ENCODE peak calls at places on chromosome X, in five cellular contexts. J, Z, V, P and T are unnamed samples.
A peak's percentile ranks its signal among the peaks of the same experiment; 100 is the strongest.

GRCh38 chrX:134599173-134599914 is 58.9 kb downstream of the PLAC1 start:
- DNase-seq in J (no peak), Z (no peak), V (no peak), P (no peak), T (peak; percentile 31)

GRCh38 chrX:135256923-135257322 is 5.1 kb downstream of the ETDA start:
- DNase-seq in J (no peak), Z (no peak), V (no peak), P (no peak), T (no peak)

GRCh38 chrX:56794404-56794803 is 65.4 kb downstream of the NBDY start:
- DNase-seq in J (no peak), Z (no peak), V (no peak), P (no peak), T (no peak)

GRCh38 chrX:136176399-136176825 is 29.1 kb downstream of the FHL1 start:
- DNase-seq in J (no peak), Z (no peak), V (no peak), P (no peak), T (peak; percentile 79)

GRCh38 chrX:17553451-17553850 is 178.5 kb downstream of the NHS start:
- DNase-seq in J (no peak), Z (no peak), V (no peak), P (no peak), T (peak; percentile 90)

GRCh38 chrX:44042731-44043130 is 69.5 kb upstream of the NDP start:
- DNase-seq in J (no peak), Z (no peak), V (no peak), P (no peak), T (no peak)

GRCh38 chrX:150313514-150313913 is 49.6 kb upstream of the MAMLD1 start:
- DNase-seq in J (no peak), Z (no peak), V (no peak), P (no peak), T (no peak)

GRCh38 chrX:55521687-55522086 is 32.0 kb upstream of the USP51 start:
- DNase-seq in J (no peak), Z (no peak), V (no peak), P (no peak), T (no peak)

GRCh38 chrX:50615570-50616158 is 145.0 kb upstream of the DGKK start:
- DNase-seq in J (no peak), Z (no peak), V (no peak), P (no peak), T (no peak)

GRCh38 chrX:74925210-74926088 is at the start of gene NEXMIF:
- DNase-seq in J (peak; percentile 45), Z (peak; percentile 46), V (peak; percentile 45), P (peak; percentile 45), T (no peak)

GRCh38 chrX:34371740-34372139 is 239.6 kb upstream of the FAM47A start:
- DNase-seq in J (no peak), Z (no peak), V (no peak), P (no peak), T (peak; percentile 47)

GRCh38 chrX:136147320-136147901 is at the start of gene FHL1:
- DNase-seq in J (peak; percentile 67), Z (peak; percentile 68), V (peak; percentile 18), P (peak; percentile 39), T (peak; percentile 17)

GRCh38 chrX:144586756-144587155 is 660.5 kb upstream of the SPANXN1 start:
- DNase-seq in J (no peak), Z (no peak), V (no peak), P (no peak), T (peak; percentile 96)

GRCh38 chrX:148984238-148984637 is 483.8 kb downstream of the AFF2 start:
- DNase-seq in J (no peak), Z (no peak), V (no peak), P (no peak), T (no peak)

GRCh38 chrX:145823132-145823531 is 5.5 kb downstream of the SLITRK2 start:
- DNase-seq in J (no peak), Z (no peak), V (no peak), P (no peak), T (no peak)

GRCh38 chrX:110265624-110266023 is 52.3 kb downstream of the AMMECR1 start:
- DNase-seq in J (no peak), Z (no peak), V (no peak), P (no peak), T (no peak)

GRCh38 chrX:10519761-10520160 is 100.6 kb downstream of the MID1 start:
- DNase-seq in J (no peak), Z (no peak), V (no peak), P (no peak), T (no peak)

GRCh38 chrX:107566603-107567262 is 61.6 kb upstream of the PRPS1 start:
- DNase-seq in J (no peak), Z (no peak), V (no peak), P (no peak), T (no peak)

GRCh38 chrX:41722816-41723215 is 1.2 kb upstream of the GPR82 start:
- DNase-seq in J (no peak), Z (no peak), V (no peak), P (no peak), T (peak; percentile 21)

GRCh38 chrX:11421816-11422528 is 128.8 kb downstream of the AMELX start:
- DNase-seq in J (no peak), Z (no peak), V (no peak), P (no peak), T (no peak)

GRCh38 chrX:20454117-20454516 is 187.4 kb upstream of the RPS6KA3 start:
- DNase-seq in J (no peak), Z (no peak), V (no peak), P (no peak), T (peak; percentile 1)

GRCh38 chrX:16666541-16666940 is 16.6 kb downstream of the S100G start:
- DNase-seq in J (no peak), Z (no peak), V (no peak), P (no peak), T (no peak)

GRCh38 chrX:119071381-119071780 is 1.4 kb upstream of the CT47C1 start:
- DNase-seq in J (no peak), Z (no peak), V (no peak), P (peak; percentile 27), T (no peak)

GRCh38 chrX:108036298-108036973 is 8.4 kb upstream of the VSIG1 start:
- DNase-seq in J (no peak), Z (no peak), V (peak; percentile 89), P (no peak), T (peak; percentile 80)

GRCh38 chrX:45806410-45807121 is 605.9 kb upstream of the DIPK2B start:
- DNase-seq in J (no peak), Z (no peak), V (no peak), P (peak; percentile 22), T (peak; percentile 24)

GRCh38 chrX:99394450-99394849 is 1015.6 kb downstream of the PCDH19 start:
- DNase-seq in J (no peak), Z (no peak), V (no peak), P (no peak), T (peak; percentile 41)

GRCh38 chrX:106917830-106918500 is 2.2 kb upstream of the CLDN2 start:
- DNase-seq in J (no peak), Z (no peak), V (peak; percentile 60), P (no peak), T (peak; percentile 96)

GRCh38 chrX:155966876-155967275 is 30.6 kb upstream of the IL9R start:
- DNase-seq in J (no peak), Z (no peak), V (peak; percentile 22), P (peak; percentile 19), T (peak; percentile 26)

GRCh38 chrX:124151195-124151594 is 181.3 kb upstream of the TEX13D start:
- DNase-seq in J (no peak), Z (no peak), V (no peak), P (no peak), T (no peak)
- TF ChIP-seq CTCF in J (no peak), Z (no peak), V (no peak), P (no peak), T (no peak)

DNA sequence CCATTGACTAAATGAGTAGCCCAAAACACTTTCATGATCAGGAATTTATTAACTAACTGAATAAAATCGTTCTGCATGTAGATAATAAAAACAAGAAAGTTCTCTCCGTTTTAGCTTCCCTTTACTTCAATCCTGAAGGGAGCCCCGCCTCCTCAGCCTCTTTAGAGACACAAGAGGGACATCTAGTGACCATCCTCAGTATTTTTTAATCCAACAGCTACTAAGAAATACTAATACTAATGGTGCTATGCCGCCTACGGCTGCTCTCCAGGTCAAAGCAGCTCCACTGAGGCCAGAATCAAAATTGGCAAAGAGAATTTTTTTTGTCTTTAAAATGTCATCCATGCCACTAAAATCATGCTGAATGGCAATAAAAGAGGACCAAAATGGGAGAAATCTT is 3.2 kb upstream of the PCDH19 start:
- DNase-seq in J (no peak), Z (no peak), V (peak; percentile 33), P (peak; percentile 39), T (peak; percentile 77)
- TF ChIP-seq CTCF in J (peak; percentile 62), Z (peak; percentile 49), V (peak; percentile 55), P (peak; percentile 36), T (peak; percentile 66)

GRCh38 chrX:15564981-15565579 is 35.7 kb downstream of the ACE2 start:
- DNase-seq in J (peak; percentile 50), Z (peak; percentile 73), V (peak; percentile 13), P (peak; percentile 24), T (peak; percentile 83)
- TF ChIP-seq CTCF in J (peak; percentile 55), Z (peak; percentile 56), V (peak; percentile 67), P (peak; percentile 45), T (peak; percentile 84)

GRCh38 chrX:153438522-153438921 is 7.3 kb downstream of the TREX2 start:
- DNase-seq in J (no peak), Z (no peak), V (no peak), P (no peak), T (no peak)
- TF ChIP-seq CTCF in J (no peak), Z (no peak), V (peak; percentile 27), P (peak; percentile 10), T (no peak)

GRCh38 chrX:39653656-39654055 is 444.1 kb downstream of the BCOR start:
- DNase-seq in J (peak; percentile 58), Z (no peak), V (no peak), P (no peak), T (no peak)
- TF ChIP-seq CTCF in J (no peak), Z (no peak), V (no peak), P (no peak), T (no peak)

GRCh38 chrX:48761674-48762471 is at the start of gene GLOD5:
- DNase-seq in J (no peak), Z (peak; percentile 72), V (no peak), P (no peak), T (peak; percentile 69)
- TF ChIP-seq CTCF in J (no peak), Z (no peak), V (peak; percentile 31), P (no peak), T (peak; percentile 17)

GRCh38 chrX:72297953-72298730 is 7.6 kb downstream of the CITED1 start:
- DNase-seq in J (no peak), Z (no peak), V (no peak), P (no peak), T (peak; percentile 52)
- TF ChIP-seq CTCF in J (no peak), Z (no peak), V (peak; percentile 20), P (peak; percentile 22), T (peak; percentile 10)

DNA sequence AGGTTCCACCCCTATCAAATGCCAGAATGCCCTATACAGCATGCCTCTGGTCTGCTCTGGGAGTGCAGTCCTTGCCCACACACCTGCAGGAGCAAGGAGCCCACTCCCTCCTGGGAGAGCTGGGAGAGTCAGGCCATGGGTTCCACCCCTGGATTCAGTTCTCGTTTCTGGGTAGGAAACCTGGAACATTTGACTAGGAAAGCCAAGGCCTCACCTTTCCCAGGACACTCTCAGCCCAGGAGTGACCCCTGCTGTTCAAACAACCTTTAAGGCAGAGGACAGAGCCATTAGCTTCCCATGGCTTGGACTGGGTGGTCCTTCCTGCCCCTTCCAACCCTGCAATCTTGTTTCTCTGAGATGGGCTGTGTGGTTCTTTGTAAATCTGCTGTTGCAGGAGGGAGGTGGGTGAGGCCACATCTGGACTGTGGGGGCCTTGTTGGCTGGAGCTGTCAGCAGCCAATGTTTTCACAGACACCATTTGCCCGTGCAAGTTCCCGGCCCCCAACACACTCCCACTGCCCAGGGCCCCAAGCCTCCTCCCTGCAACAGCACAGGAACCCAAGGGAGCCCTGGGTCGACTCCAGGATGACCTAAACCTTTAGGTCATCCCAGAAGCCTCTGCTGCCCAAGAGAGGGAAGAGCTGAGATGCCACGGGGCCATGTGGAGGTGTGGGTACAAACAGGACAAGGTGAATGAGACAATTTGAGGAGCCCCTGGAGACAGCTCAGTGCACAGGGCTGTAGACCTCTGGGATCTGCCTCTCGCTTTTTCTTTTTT is 104.4 kb downstream of the PJA1 start:
- DNase-seq in J (no peak), Z (no peak), V (no peak), P (no peak), T (peak; percentile 65)
- TF ChIP-seq CTCF in J (no peak), Z (peak; percentile 48), V (no peak), P (peak; percentile 20), T (peak; percentile 27)